ENCODE peak calls at places on chromosome 14, in seven cellular contexts. Z is NB4, O is GM12892, D is uterus, A is sigmoid colon, H is HepG2, P is H54. C is an unnamed sample.
A peak's percentile ranks its signal among the peaks of the same experiment; 100 is the strongest.

GRCh38 chr14:99724939-99725773 is 41.1 kb downstream of the CYP46A1 start:
- DNase-seq in Z (no peak), O (no peak), D (no peak), A (peak; percentile 38), H (no peak), P (no peak), C (no peak)

GRCh38 chr14:51653096-51653814 is 1.5 kb downstream of the FRMD6 start:
- DNase-seq in Z (peak; percentile 2), O (no peak), D (no peak), A (no peak), H (no peak), P (no peak), C (peak; percentile 8)

GRCh38 chr14:94036328-94037167 is 10.4 kb downstream of the OTUB2 start:
- DNase-seq in Z (peak; percentile 66), O (peak; percentile 72), D (peak; percentile 62), A (no peak), H (peak; percentile 73), P (peak; percentile 52), C (peak; percentile 76)

GRCh38 chr14:22318951-22319350 is 270.1 kb downstream of the DAD1 start:
- DNase-seq in Z (no peak), O (no peak), D (no peak), A (no peak), H (no peak), P (no peak), C (no peak)

GRCh38 chr14:26595922-26596721 is 1.7 kb downstream of the NOVA1 start:
- DNase-seq in Z (no peak), O (no peak), D (no peak), A (no peak), H (no peak), P (no peak), C (no peak)

GRCh38 chr14:31251028-31251958 is 43.7 kb upstream of the HECTD1 start:
- DNase-seq in Z (no peak), O (no peak), D (no peak), A (no peak), H (no peak), P (no peak), C (peak; percentile 24)

GRCh38 chr14:33198684-33199083 is 260.0 kb downstream of the NPAS3 start:
- DNase-seq in Z (no peak), O (no peak), D (no peak), A (no peak), H (no peak), P (no peak), C (no peak)

GRCh38 chr14:97366400-97366799 is 569.2 kb downstream of the VRK1 start:
- DNase-seq in Z (no peak), O (no peak), D (no peak), A (no peak), H (no peak), P (no peak), C (no peak)

GRCh38 chr14:93980464-93981201 is 4.3 kb upstream of the ASB2 start:
- DNase-seq in Z (no peak), O (no peak), D (peak; percentile 84), A (peak; percentile 96), H (no peak), P (no peak), C (no peak)

GRCh38 chr14:49769171-49769570 is 1.2 kb downstream of the KLHDC2 start:
- DNase-seq in Z (no peak), O (no peak), D (no peak), A (no peak), H (peak; percentile 53), P (no peak), C (peak; percentile 66)

GRCh38 chr14:80504781-80505180 is 293.5 kb upstream of the DIO2 start:
- DNase-seq in Z (no peak), O (no peak), D (no peak), A (no peak), H (no peak), P (no peak), C (no peak)

GRCh38 chr14:77039285-77040058 is 11.0 kb upstream of the IRF2BPL start:
- DNase-seq in Z (peak; percentile 47), O (no peak), D (no peak), A (no peak), H (no peak), P (no peak), C (peak; percentile 74)

GRCh38 chr14:77309122-77309521 is 11.6 kb downstream of the POMT2 start:
- DNase-seq in Z (peak; percentile 41), O (no peak), D (no peak), A (no peak), H (no peak), P (no peak), C (no peak)

GRCh38 chr14:63833728-63834127 is 19.1 kb upstream of the SYNE2 start:
- DNase-seq in Z (no peak), O (no peak), D (no peak), A (no peak), H (no peak), P (no peak), C (no peak)

GRCh38 chr14:39175445-39176262 is 600 bp downstream of the PNN start:
- DNase-seq in Z (peak; percentile 71), O (peak; percentile 21), D (no peak), A (no peak), H (peak; percentile 66), P (peak; percentile 4), C (no peak)

GRCh38 chr14:68634346-68634745 is 158.5 kb downstream of the ZFP36L1 start:
- DNase-seq in Z (no peak), O (no peak), D (no peak), A (no peak), H (no peak), P (no peak), C (no peak)

GRCh38 chr14:21528381-21529348 is 2.5 kb upstream of the SALL2 start:
- DNase-seq in Z (peak; percentile 24), O (no peak), D (no peak), A (no peak), H (peak; percentile 93), P (no peak), C (peak; percentile 60)

GRCh38 chr14:95527392-95528002 is 7.4 kb upstream of the GLRX5 start:
- DNase-seq in Z (peak; percentile 62), O (no peak), D (peak; percentile 63), A (peak; percentile 82), H (peak; percentile 36), P (no peak), C (peak; percentile 75)

GRCh38 chr14:81234268-81234667 is 13.5 kb upstream of the GTF2A1 start:
- DNase-seq in Z (no peak), O (no peak), D (no peak), A (no peak), H (peak; percentile 12), P (no peak), C (no peak)

GRCh38 chr14:101504096-101504948 is 57.0 kb upstream of the DIO3 start:
- DNase-seq in Z (peak; percentile 20), O (peak; percentile 13), D (peak; percentile 9), A (peak; percentile 43), H (no peak), P (no peak), C (no peak)

GRCh38 chr14:61598980-61599379 is 96.3 kb upstream of the HIF1A start:
- DNase-seq in Z (peak; percentile 48), O (no peak), D (no peak), A (no peak), H (peak; percentile 50), P (no peak), C (no peak)

GRCh38 chr14:45361727-45362126 is 108.7 kb upstream of the MIS18BP1 start:
- DNase-seq in Z (no peak), O (no peak), D (no peak), A (no peak), H (no peak), P (no peak), C (no peak)

GRCh38 chr14:34971801-34972200 is 11.0 kb upstream of the SRP54 start:
- DNase-seq in Z (no peak), O (no peak), D (no peak), A (no peak), H (no peak), P (no peak), C (no peak)

GRCh38 chr14:49497725-49498348 is 88.3 kb downstream of the RPS29 start:
- DNase-seq in Z (peak; percentile 75), O (no peak), D (no peak), A (no peak), H (peak; percentile 70), P (no peak), C (peak; percentile 82)

GRCh38 chr14:75267141-75267601 is 11.5 kb upstream of the FOS start:
- DNase-seq in Z (no peak), O (no peak), D (no peak), A (no peak), H (no peak), P (no peak), C (no peak)

DNA sequence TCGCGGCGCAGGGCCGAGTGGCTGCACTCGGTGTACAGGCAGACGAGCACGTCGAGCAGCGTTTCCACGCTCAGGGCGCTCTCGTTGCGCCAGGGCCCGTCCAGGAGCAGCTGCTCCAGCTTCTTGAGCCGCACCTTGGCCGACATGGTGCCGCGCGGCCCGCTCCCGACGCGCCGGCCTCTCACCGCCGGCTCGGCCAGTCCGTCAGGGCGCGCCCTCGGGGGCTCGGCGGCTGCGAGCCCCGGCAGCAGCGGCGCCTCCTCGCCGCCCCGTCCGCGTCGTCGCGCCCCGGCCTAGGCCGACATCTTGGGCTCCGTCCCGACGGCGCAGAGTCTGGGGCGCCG is 349 bp downstream of the CDC42BPB start:
- DNase-seq in Z (peak; percentile 49), O (no peak), D (peak; percentile 36), A (peak; percentile 80), H (no peak), P (peak; percentile 45), C (no peak)
- TF ChIP-seq POLR2A in Z (no peak), O (no peak), D (no peak), A (no peak), H (no peak), P (peak; percentile 10), C (no peak)

GRCh38 chr14:91997492-91997891 is 42.4 kb downstream of the TRIP11 start:
- DNase-seq in Z (peak; percentile 4), O (no peak), D (no peak), A (no peak), H (no peak), P (no peak), C (peak; percentile 41)
- TF ChIP-seq POLR2A in Z (no peak), O (no peak), D (no peak), A (no peak), H (no peak), P (no peak), C (no peak)

DNA sequence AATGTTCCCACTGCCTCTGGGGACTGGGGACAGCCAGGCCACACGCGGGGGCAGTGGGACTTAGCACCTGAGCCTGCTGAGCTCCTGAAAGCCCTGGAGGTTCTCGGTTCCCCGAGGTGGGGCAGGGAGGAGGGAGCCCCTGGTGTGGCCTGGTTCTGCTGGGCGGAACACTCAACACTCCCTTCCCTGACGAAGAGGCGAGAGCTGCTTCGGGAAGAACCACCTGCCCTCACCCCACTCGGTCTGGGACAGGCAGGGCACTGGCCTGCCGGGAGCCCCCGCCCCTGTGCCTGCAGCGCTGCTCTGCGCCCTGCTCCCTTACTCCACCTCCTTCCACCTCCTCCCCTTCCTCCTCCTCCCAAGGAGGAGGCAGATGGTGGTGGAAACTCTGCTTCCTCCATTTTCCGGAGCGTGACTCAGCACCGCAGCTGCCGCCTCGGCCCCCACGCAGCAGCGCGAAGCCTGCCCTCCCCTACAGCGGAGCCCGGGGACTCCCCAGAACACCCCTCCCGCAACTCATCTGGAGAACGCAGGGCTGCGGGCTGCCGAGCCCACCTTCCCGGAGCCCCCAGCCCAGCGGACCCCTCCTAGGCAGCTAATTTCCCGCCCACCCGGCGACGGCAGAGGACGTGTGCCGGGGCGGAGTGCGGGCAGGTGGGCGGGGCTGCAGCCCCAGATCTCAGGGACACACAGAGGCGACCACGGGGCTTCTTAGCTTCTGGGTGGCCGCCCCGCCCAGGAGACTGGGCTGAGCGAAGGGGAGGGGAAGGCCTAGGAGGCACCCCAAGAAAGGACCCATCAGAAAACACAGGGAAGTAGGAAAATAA is 11.7 kb upstream of the INF2 start:
- DNase-seq in Z (peak; percentile 94), O (no peak), D (peak; percentile 74), A (peak; percentile 89), H (no peak), P (peak; percentile 83), C (peak; percentile 89)
- TF ChIP-seq POLR2A in Z (peak; percentile 56), O (no peak), D (peak; percentile 73), A (peak; percentile 44), H (no peak), P (peak; percentile 40), C (peak; percentile 76)

GRCh38 chr14:104282332-104283196 is 144.2 kb downstream of the KIF26A start:
- DNase-seq in Z (no peak), O (no peak), D (peak; percentile 9), A (peak; percentile 78), H (no peak), P (no peak), C (no peak)
- TF ChIP-seq POLR2A in Z (no peak), O (no peak), D (no peak), A (no peak), H (no peak), P (no peak), C (no peak)

C was measured in erythroblast.